ENCODE peak calls at places on chromosomes 3 and 15, in eight cellular contexts. J is aorta; Q is psoas muscle; Y is pancreas; E is CD8-positive, alpha-beta T cell; W is neuronal stem cell; P is heart right ventricle; F is lower lobe of right lung. I is an unnamed sample. For H3K4me1, the result is how much of the 10 kb centered on the place peaks cover.

GRCh38 chr3:183123891-183124290 is 24.6 kb upstream of the MCCC1 start:
- DNase-seq in Y (no peak), E (no peak), F (no peak), Q (no peak), P (no peak), J (no peak), W (no peak), I (no peak)

GRCh38 chr3:9862391-9863235 is 17.4 kb downstream of the CIDEC start:
- DNase-seq in Q (peak), P (peak), E (peak), W (peak), F (peak), Y (peak), J (peak), I (no peak)

GRCh38 chr3:104005815-104006214 is 1360.9 kb upstream of the ALCAM start:
- DNase-seq in P (no peak), E (no peak), Y (no peak), J (no peak), Q (no peak), F (no peak), W (no peak), I (no peak)

GRCh38 chr3:12773724-12774105 is 14.7 kb upstream of the TMEM40 start:
- DNase-seq in W (no peak), E (no peak), P (no peak), Y (no peak), J (no peak), F (no peak), Q (no peak), I (no peak)

GRCh38 chr15:88022711-88023110 is 233.8 kb downstream of the NTRK3 start:
- DNase-seq in J (no peak), F (no peak), P (no peak), Y (no peak), Q (no peak), W (no peak), E (no peak), I (no peak)

GRCh38 chr3:128060473-128061381 is 8.5 kb downstream of the SEC61A1 start:
- DNase-seq in P (no peak), Y (no peak), Q (no peak), E (no peak), F (no peak), W (no peak), J (no peak), I (no peak)

GRCh38 chr3:128322030-128323022 is 144.4 kb downstream of the DNAJB8 start:
- DNase-seq in J (peak), Q (peak), W (no peak), P (peak), Y (peak), E (peak), F (peak), I (peak)

GRCh38 chr3:109114746-109115145 is 3.2 kb downstream of the MORC1 start:
- DNase-seq in P (no peak), Y (no peak), J (no peak), Q (no peak), W (no peak), F (no peak), E (no peak), I (no peak)

GRCh38 chr15:51750942-51751686 is at the start of gene TMOD2:
- DNase-seq in F (peak), W (peak), P (peak), Y (peak), E (peak), J (peak), Q (peak), I (no peak)

GRCh38 chr3:67016522-67017080 is 18.5 kb downstream of the KBTBD8 start:
- DNase-seq in Q (no peak), P (no peak), W (no peak), Y (no peak), J (no peak), E (no peak), F (no peak), I (no peak)

GRCh38 chr3:176097036-176097435 is 1100.2 kb downstream of the TBL1XR1 start:
- DNase-seq in W (no peak), J (no peak), Y (no peak), F (no peak), E (no peak), Q (no peak), P (no peak), I (no peak)

GRCh38 chr15:29674661-29675533 is 147.4 kb downstream of the TJP1 start:
- DNase-seq in J (peak), Y (peak), F (peak), P (peak), Q (no peak), E (no peak), W (peak), I (peak)

GRCh38 chr15:100693451-100693850 is 91.1 kb downstream of the ASB7 start:
- DNase-seq in W (no peak), F (no peak), Y (no peak), P (no peak), E (no peak), Q (no peak), J (peak), I (no peak)

GRCh38 chr3:143476965-143477640 is 357.5 kb downstream of the CHST2 start:
- DNase-seq in W (no peak), F (no peak), P (no peak), Y (no peak), Q (no peak), E (no peak), J (no peak), I (no peak)

GRCh38 chr3:17865626-17866025 is 123.2 kb upstream of the TBC1D5 start:
- DNase-seq in Q (no peak), F (no peak), P (no peak), W (no peak), Y (no peak), E (no peak), J (no peak), I (no peak)

GRCh38 chr3:192901435-192901834 is 16.2 kb downstream of the MB21D2 start:
- DNase-seq in F (no peak), Y (no peak), P (no peak), W (no peak), J (no peak), Q (no peak), E (no peak), I (no peak)

GRCh38 chr15:46344115-46344749 is 709.4 kb downstream of the SQOR start:
- DNase-seq in P (no peak), Y (no peak), F (no peak), Q (no peak), W (no peak), J (no peak), E (no peak), I (no peak)

GRCh38 chr15:90436952-90437351 is 48.9 kb downstream of the IQGAP1 start:
- DNase-seq in E (no peak), J (no peak), P (no peak), W (no peak), F (no peak), Q (no peak), Y (no peak), I (no peak)

GRCh38 chr15:95845862-95846515 is 484.5 kb upstream of the NR2F2 start:
- DNase-seq in F (no peak), W (peak), P (peak), J (no peak), E (no peak), Q (peak), Y (no peak), I (no peak)

GRCh38 chr15:74337146-74337545 is 30.3 kb downstream of the CYP11A1 start:
- DNase-seq in W (no peak), P (no peak), Y (peak), F (peak), J (no peak), E (no peak), Q (no peak), I (no peak)

GRCh38 chr3:197023241-197023997 is 6.2 kb downstream of the MELTF start:
- DNase-seq in P (no peak), J (no peak), Q (no peak), W (no peak), Y (no peak), F (no peak), E (no peak), I (no peak)

GRCh38 chr3:130857336-130858026 is 36.4 kb upstream of the ATP2C1 start:
- DNase-seq in Q (no peak), E (no peak), P (no peak), Y (no peak), F (no peak), W (no peak), J (no peak), I (no peak)

GRCh38 chr15:90189781-90190467 is 11.2 kb upstream of the SEMA4B start:
- DNase-seq in W (no peak), Q (no peak), Y (no peak), P (no peak), J (no peak), F (no peak), E (no peak), I (no peak)

GRCh38 chr3:84724877-84725276 is 233.9 kb upstream of the CADM2 start:
- DNase-seq in W (no peak), F (no peak), Q (no peak), J (no peak), P (no peak), E (no peak), Y (no peak), I (no peak)

GRCh38 chr15:67068724-67069400 is 3.5 kb downstream of the SMAD3 start:
- DNase-seq in P (no peak), F (no peak), W (no peak), E (no peak), Y (no peak), Q (no peak), J (no peak), I (no peak)
- H3K27ac ChIP-seq in P (no peak), F (peak), W (no peak), E (no peak), Y (peak), Q (peak), J (no peak), I (no peak)

DNA sequence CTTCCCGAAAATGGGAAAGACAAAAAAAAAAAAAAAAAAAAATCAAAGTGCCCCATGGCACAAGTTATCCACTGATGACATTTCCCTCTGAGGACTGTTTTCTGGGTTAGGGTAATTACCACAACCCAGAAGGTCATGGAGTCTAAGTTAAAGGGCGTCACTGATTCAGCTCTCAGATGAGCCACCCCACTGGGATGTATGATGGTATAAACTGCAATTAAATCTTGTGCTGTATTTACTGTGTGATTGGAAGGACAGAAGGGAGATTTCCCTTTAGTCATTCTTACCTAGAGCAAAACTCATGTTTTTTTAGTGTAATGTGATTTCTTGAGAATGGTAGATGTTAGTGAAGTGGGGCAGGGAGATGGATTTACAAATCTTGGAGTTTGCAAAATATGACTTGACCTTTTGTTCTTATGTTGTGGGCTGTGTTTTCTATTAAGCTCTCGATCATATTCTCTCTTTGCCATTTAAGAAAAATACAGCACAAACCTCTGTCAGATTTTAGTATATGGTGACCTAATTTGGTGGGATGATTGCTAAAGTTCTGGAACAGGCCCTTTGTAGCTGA is 244.2 kb downstream of the PTPRG start:
- DNase-seq in E (no peak), Y (no peak), W (no peak), J (no peak), Q (no peak), P (no peak), F (no peak), I (no peak)
- H3K4me1 ChIP-seq in E (under half), Y (under half), W (under half), J (under half), Q (half or more), P (half or more), F (half or more), I (under half)

DNA sequence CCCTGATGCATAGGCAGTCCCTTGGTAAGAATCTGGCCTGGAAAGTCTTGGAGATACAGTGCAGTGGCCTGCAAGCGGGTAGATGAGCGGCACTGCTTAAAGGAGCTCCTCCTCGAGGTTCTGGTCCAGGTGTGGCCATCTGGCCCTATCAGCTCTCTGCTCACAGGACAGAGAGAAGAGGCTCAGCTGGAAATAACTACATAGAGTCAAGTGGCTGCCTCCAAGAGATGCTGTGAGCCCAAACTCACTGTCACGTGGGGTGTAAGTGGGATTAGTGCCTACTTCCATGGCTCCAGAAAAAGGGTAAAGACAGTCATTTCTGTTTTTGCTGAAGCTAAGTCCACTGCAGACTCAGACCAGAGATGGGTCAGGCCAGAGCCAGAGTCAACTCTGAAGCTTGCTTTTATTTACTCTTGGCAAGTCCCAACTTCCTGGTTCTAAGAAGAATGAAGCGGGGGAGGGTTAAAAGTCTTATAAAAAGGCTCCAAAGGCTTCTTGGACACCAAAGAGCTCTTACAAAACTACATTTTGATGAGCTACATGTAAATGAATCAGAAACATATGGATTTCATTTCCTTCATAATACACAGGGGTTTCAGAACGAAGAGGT is 77.2 kb downstream of the PDZRN3 start:
- DNase-seq in Q (no peak), Y (no peak), E (no peak), F (no peak), J (no peak), W (no peak), P (no peak), I (no peak)
- H3K27ac ChIP-seq in Q (peak), Y (peak), E (no peak), F (no peak), J (peak), W (no peak), P (peak), I (no peak)

GRCh38 chr3:15660055-15660940 is 58.8 kb downstream of the BTD start:
- DNase-seq in W (no peak), P (no peak), Q (no peak), F (no peak), Y (no peak), E (no peak), J (no peak), I (no peak)
- H3K4me1 ChIP-seq in W (under half), P (under half), Q (under half), F (under half), Y (under half), E (under half), J (under half), I (under half)

DNA sequence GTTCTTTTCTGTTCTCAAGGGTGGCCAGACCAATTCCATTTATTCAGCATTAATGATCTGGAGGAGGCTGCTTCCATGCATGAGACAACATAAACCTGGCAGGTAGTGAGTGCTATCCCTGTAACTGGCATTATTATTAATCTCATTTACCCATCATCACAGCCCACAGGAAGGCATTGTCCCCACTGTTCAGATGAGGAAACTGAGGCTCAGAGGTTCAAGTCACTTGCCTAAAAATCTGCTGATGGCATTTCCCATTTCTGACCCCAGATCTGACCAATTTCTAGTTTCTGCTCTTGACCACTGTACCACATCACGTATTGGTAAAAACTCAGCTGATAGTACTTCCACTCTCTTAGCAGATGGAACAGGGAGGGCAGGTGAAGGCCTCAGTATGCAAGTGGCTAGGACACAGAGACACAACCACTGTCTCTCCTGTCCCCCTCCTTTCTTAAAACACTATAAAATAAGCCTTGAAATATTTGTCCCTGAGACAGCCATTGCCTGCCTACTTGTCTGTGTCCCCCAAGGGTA is 36.1 kb downstream of the TRANK1 start:
- DNase-seq in W (no peak), E (no peak), Y (no peak), J (no peak), P (no peak), Q (no peak), F (no peak), I (no peak)
- H3K27ac ChIP-seq in W (no peak), E (peak), Y (peak), J (no peak), P (peak), Q (peak), F (peak), I (no peak)

GRCh38 chr3:195072916-195073564 is 197.9 kb downstream of the XXYLT1 start:
- DNase-seq in Q (no peak), F (peak), E (no peak), W (no peak), Y (peak), J (peak), P (no peak), I (no peak)
- H3K4me1 ChIP-seq in Q (under half), F (under half), E (under half), W (under half), Y (under half), J (under half), P (under half), I (under half)

GRCh38 chr3:11364181-11364580 is 92.0 kb downstream of the ATG7 start:
- DNase-seq in W (no peak), Q (no peak), F (no peak), P (no peak), Y (no peak), E (no peak), J (no peak), I (no peak)
- H3K27ac ChIP-seq in W (no peak), Q (no peak), F (no peak), P (no peak), Y (peak), E (no peak), J (no peak), I (no peak)

GRCh38 chr3:152428577-152428976 is 159.8 kb downstream of the MBNL1 start:
- DNase-seq in Y (no peak), E (no peak), W (no peak), Q (no peak), J (no peak), P (no peak), F (no peak), I (no peak)
- H3K4me1 ChIP-seq in Y (under half), E (under half), W (under half), Q (under half), J (under half), P (under half), F (under half), I (under half)

DNA sequence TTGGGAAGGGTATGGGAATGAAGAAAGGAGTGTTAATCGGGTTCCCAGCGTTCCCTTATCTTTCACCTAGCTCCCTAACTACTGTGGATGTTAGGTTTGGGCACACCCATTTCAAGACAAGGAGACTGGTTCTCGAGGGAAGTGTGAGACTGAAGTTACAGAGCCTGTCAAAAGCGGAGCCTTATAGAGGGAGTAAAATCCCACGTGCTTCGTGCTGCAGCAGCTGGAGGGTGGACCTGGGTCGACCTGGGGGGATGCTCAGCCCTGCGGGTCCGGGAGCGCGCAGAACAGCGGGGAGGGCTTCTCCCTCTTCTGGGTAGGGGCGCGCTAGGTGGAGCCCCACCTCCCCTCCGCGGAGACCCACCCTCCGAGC is 314 bp upstream of the TMED3 start:
- DNase-seq in J (no peak), Y (no peak), W (no peak), F (no peak), Q (no peak), E (no peak), P (no peak), I (no peak)
- H3K27ac ChIP-seq in J (no peak), Y (no peak), W (no peak), F (no peak), Q (no peak), E (no peak), P (no peak), I (no peak)

I was measured in iPS DF 6.9.